ENCODE peak calls at places on chromosomes 5 and 9, in ten cellular contexts. One of them, this sample, is unnamed.

GRCh38 chr5:159849437-159850191 is 66.7 kb upstream of the ADRA1B start:
- DNase-seq in AG10803: peak; percentile 86
- DNase-seq in lung: no peak
- DNase-seq in WERI-Rb-1: no peak
- DNase-seq in RWPE1: peak; percentile 58
- DNase-seq in tibial nerve: no peak
- DNase-seq in fibroblast of the aortic adventitia: peak; percentile 79
- DNase-seq in uterus: peak; percentile 37
- DNase-seq in right atrium auricular region: no peak
- DNase-seq in GM20000: no peak
- DNase-seq in this sample: no peak

GRCh38 chr5:170623576-170624181 is 119.9 kb downstream of the KCNIP1 start:
- DNase-seq in AG10803: peak; percentile 61
- DNase-seq in lung: no peak
- DNase-seq in WERI-Rb-1: peak; percentile 52
- DNase-seq in RWPE1: peak; percentile 45
- DNase-seq in tibial nerve: no peak
- DNase-seq in fibroblast of the aortic adventitia: peak; percentile 42
- DNase-seq in uterus: no peak
- DNase-seq in right atrium auricular region: no peak
- DNase-seq in GM20000: no peak
- DNase-seq in this sample: no peak

GRCh38 chr5:149702953-149703646 is 27.0 kb upstream of the PPARGC1B start:
- DNase-seq in AG10803: no peak
- DNase-seq in lung: peak; percentile 19
- DNase-seq in WERI-Rb-1: no peak
- DNase-seq in RWPE1: no peak
- DNase-seq in tibial nerve: no peak
- DNase-seq in fibroblast of the aortic adventitia: no peak
- DNase-seq in uterus: no peak
- DNase-seq in right atrium auricular region: peak; percentile 32
- DNase-seq in GM20000: no peak
- DNase-seq in this sample: no peak

GRCh38 chr5:133814152-133814551 is 154.3 kb downstream of the C5orf15 start:
- DNase-seq in AG10803: no peak
- DNase-seq in lung: no peak
- DNase-seq in WERI-Rb-1: no peak
- DNase-seq in RWPE1: peak; percentile 22
- DNase-seq in tibial nerve: no peak
- DNase-seq in fibroblast of the aortic adventitia: peak; percentile 41
- DNase-seq in uterus: no peak
- DNase-seq in right atrium auricular region: no peak
- DNase-seq in GM20000: no peak
- DNase-seq in this sample: no peak

GRCh38 chr9:95175523-95175922 is 142.0 kb downstream of the FANCC start:
- DNase-seq in AG10803: no peak
- DNase-seq in lung: no peak
- DNase-seq in WERI-Rb-1: peak; percentile 26
- DNase-seq in RWPE1: no peak
- DNase-seq in tibial nerve: no peak
- DNase-seq in fibroblast of the aortic adventitia: no peak
- DNase-seq in uterus: no peak
- DNase-seq in right atrium auricular region: no peak
- DNase-seq in GM20000: no peak
- DNase-seq in this sample: no peak

GRCh38 chr5:111131356-111131755 is 39.2 kb downstream of the WDR36 start:
- DNase-seq in AG10803: no peak
- DNase-seq in lung: no peak
- DNase-seq in WERI-Rb-1: no peak
- DNase-seq in RWPE1: no peak
- DNase-seq in tibial nerve: no peak
- DNase-seq in fibroblast of the aortic adventitia: no peak
- DNase-seq in uterus: no peak
- DNase-seq in right atrium auricular region: no peak
- DNase-seq in GM20000: no peak
- DNase-seq in this sample: no peak

GRCh38 chr5:150431048-150431447 is 18.3 kb upstream of the CD74 start:
- DNase-seq in AG10803: no peak
- DNase-seq in lung: no peak
- DNase-seq in WERI-Rb-1: no peak
- DNase-seq in RWPE1: no peak
- DNase-seq in tibial nerve: no peak
- DNase-seq in fibroblast of the aortic adventitia: no peak
- DNase-seq in uterus: no peak
- DNase-seq in right atrium auricular region: no peak
- DNase-seq in GM20000: no peak
- DNase-seq in this sample: no peak

GRCh38 chr9:97770808-97771372 is 73.8 kb upstream of the XPA start:
- DNase-seq in AG10803: no peak
- DNase-seq in lung: no peak
- DNase-seq in WERI-Rb-1: no peak
- DNase-seq in RWPE1: no peak
- DNase-seq in tibial nerve: no peak
- DNase-seq in fibroblast of the aortic adventitia: no peak
- DNase-seq in uterus: no peak
- DNase-seq in right atrium auricular region: no peak
- DNase-seq in GM20000: no peak
- DNase-seq in this sample: no peak

GRCh38 chr5:16313761-16314160 is 134.2 kb upstream of the MARCHF11 start:
- DNase-seq in AG10803: no peak
- DNase-seq in lung: no peak
- DNase-seq in WERI-Rb-1: no peak
- DNase-seq in RWPE1: no peak
- DNase-seq in tibial nerve: no peak
- DNase-seq in fibroblast of the aortic adventitia: no peak
- DNase-seq in uterus: no peak
- DNase-seq in right atrium auricular region: no peak
- DNase-seq in GM20000: no peak
- DNase-seq in this sample: no peak

GRCh38 chr5:172490739-172491461 is 36.6 kb upstream of the SH3PXD2B start:
- DNase-seq in AG10803: no peak
- DNase-seq in lung: no peak
- DNase-seq in WERI-Rb-1: no peak
- DNase-seq in RWPE1: peak; percentile 71
- DNase-seq in tibial nerve: no peak
- DNase-seq in fibroblast of the aortic adventitia: no peak
- DNase-seq in uterus: no peak
- DNase-seq in right atrium auricular region: no peak
- DNase-seq in GM20000: no peak
- DNase-seq in this sample: peak; percentile 40

GRCh38 chr5:5398046-5398445 is 24.4 kb upstream of the ICE1 start:
- DNase-seq in AG10803: no peak
- DNase-seq in lung: no peak
- DNase-seq in WERI-Rb-1: no peak
- DNase-seq in RWPE1: no peak
- DNase-seq in tibial nerve: no peak
- DNase-seq in fibroblast of the aortic adventitia: no peak
- DNase-seq in uterus: no peak
- DNase-seq in right atrium auricular region: no peak
- DNase-seq in GM20000: no peak
- DNase-seq in this sample: no peak

GRCh38 chr9:132168347-132168746 is 6.5 kb downstream of the NTNG2 start:
- DNase-seq in AG10803: no peak
- DNase-seq in lung: no peak
- DNase-seq in WERI-Rb-1: no peak
- DNase-seq in RWPE1: no peak
- DNase-seq in tibial nerve: no peak
- DNase-seq in fibroblast of the aortic adventitia: no peak
- DNase-seq in uterus: no peak
- DNase-seq in right atrium auricular region: peak; percentile 72
- DNase-seq in GM20000: no peak
- DNase-seq in this sample: no peak

GRCh38 chr9:132167192-132167591 is 5.3 kb downstream of the NTNG2 start:
- DNase-seq in AG10803: no peak
- DNase-seq in lung: no peak
- DNase-seq in WERI-Rb-1: peak; percentile 86
- DNase-seq in RWPE1: no peak
- DNase-seq in tibial nerve: no peak
- DNase-seq in fibroblast of the aortic adventitia: no peak
- DNase-seq in uterus: no peak
- DNase-seq in right atrium auricular region: no peak
- DNase-seq in GM20000: no peak
- DNase-seq in this sample: no peak

GRCh38 chr9:132164604-132165362 is 2.9 kb downstream of the NTNG2 start:
- DNase-seq in AG10803: peak; percentile 55
- DNase-seq in lung: peak; percentile 39
- DNase-seq in WERI-Rb-1: no peak
- DNase-seq in RWPE1: no peak
- DNase-seq in tibial nerve: no peak
- DNase-seq in fibroblast of the aortic adventitia: peak; percentile 78
- DNase-seq in uterus: peak; percentile 36
- DNase-seq in right atrium auricular region: peak; percentile 81
- DNase-seq in GM20000: no peak
- DNase-seq in this sample: no peak

GRCh38 chr9:132168851-132169250 is 7.0 kb downstream of the NTNG2 start:
- DNase-seq in AG10803: no peak
- DNase-seq in lung: no peak
- DNase-seq in WERI-Rb-1: no peak
- DNase-seq in RWPE1: no peak
- DNase-seq in tibial nerve: no peak
- DNase-seq in fibroblast of the aortic adventitia: no peak
- DNase-seq in uterus: no peak
- DNase-seq in right atrium auricular region: no peak
- DNase-seq in GM20000: no peak
- DNase-seq in this sample: no peak

DNA sequence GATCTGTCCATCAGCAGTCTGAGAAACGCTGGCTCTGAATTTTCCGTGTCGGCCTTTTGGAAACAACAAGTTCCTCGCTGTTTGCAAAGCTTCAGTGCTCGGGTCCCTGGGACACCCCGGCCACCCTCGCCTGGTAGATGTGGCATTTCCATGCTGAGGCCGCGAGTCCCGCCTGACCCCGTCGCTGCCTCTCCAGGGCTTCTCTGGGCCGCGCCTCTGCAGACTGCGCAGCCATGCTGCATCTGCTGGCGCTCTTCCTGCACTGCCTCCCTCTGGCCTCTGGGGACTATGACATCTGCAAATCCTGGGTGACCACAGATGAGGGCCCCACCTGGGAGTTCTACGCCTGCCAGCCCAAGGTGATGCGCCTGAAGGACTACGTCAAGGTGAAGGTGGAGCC is 4.7 kb downstream of the NTNG2 start:
- DNase-seq in AG10803: no peak
- DNase-seq in lung: no peak
- DNase-seq in WERI-Rb-1: peak; percentile 86
- DNase-seq in RWPE1: no peak
- DNase-seq in tibial nerve: no peak
- DNase-seq in fibroblast of the aortic adventitia: no peak
- DNase-seq in uterus: no peak
- DNase-seq in right atrium auricular region: no peak
- DNase-seq in GM20000: no peak
- DNase-seq in this sample: no peak
- TF ChIP-seq CTCF in AG10803: no peak
- TF ChIP-seq CTCF in lung: no peak
- TF ChIP-seq CTCF in WERI-Rb-1: peak; percentile 88
- TF ChIP-seq CTCF in RWPE1: no peak
- TF ChIP-seq CTCF in tibial nerve: no peak
- TF ChIP-seq CTCF in fibroblast of the aortic adventitia: no peak
- TF ChIP-seq CTCF in uterus: no peak
- TF ChIP-seq CTCF in right atrium auricular region: no peak
- TF ChIP-seq CTCF in GM20000: no peak
- TF ChIP-seq CTCF in this sample: no peak

GRCh38 chr5:161851691-161852299 is 3.9 kb downstream of the GABRA1 start:
- DNase-seq in AG10803: no peak
- DNase-seq in lung: no peak
- DNase-seq in WERI-Rb-1: no peak
- DNase-seq in RWPE1: peak; percentile 13
- DNase-seq in tibial nerve: no peak
- DNase-seq in fibroblast of the aortic adventitia: peak; percentile 1
- DNase-seq in uterus: no peak
- DNase-seq in right atrium auricular region: no peak
- DNase-seq in GM20000: no peak
- DNase-seq in this sample: no peak
- TF ChIP-seq CTCF in AG10803: no peak
- TF ChIP-seq CTCF in lung: no peak
- TF ChIP-seq CTCF in WERI-Rb-1: no peak
- TF ChIP-seq CTCF in RWPE1: peak; percentile 62
- TF ChIP-seq CTCF in tibial nerve: no peak
- TF ChIP-seq CTCF in fibroblast of the aortic adventitia: no peak
- TF ChIP-seq CTCF in uterus: no peak
- TF ChIP-seq CTCF in right atrium auricular region: no peak
- TF ChIP-seq CTCF in GM20000: no peak
- TF ChIP-seq CTCF in this sample: no peak

GRCh38 chr9:133429216-133429613 is 7.0 kb downstream of the ADAMTS13 start:
- DNase-seq in AG10803: no peak
- DNase-seq in lung: no peak
- DNase-seq in WERI-Rb-1: no peak
- DNase-seq in RWPE1: no peak
- DNase-seq in tibial nerve: no peak
- DNase-seq in fibroblast of the aortic adventitia: no peak
- DNase-seq in uterus: no peak
- DNase-seq in right atrium auricular region: no peak
- DNase-seq in GM20000: peak; percentile 66
- DNase-seq in this sample: no peak

GRCh38 chr9:133427658-133428348 is 5.6 kb downstream of the ADAMTS13 start:
- DNase-seq in AG10803: no peak
- DNase-seq in lung: no peak
- DNase-seq in WERI-Rb-1: no peak
- DNase-seq in RWPE1: no peak
- DNase-seq in tibial nerve: no peak
- DNase-seq in fibroblast of the aortic adventitia: no peak
- DNase-seq in uterus: no peak
- DNase-seq in right atrium auricular region: no peak
- DNase-seq in GM20000: no peak
- DNase-seq in this sample: no peak

GRCh38 chr9:133430244-133430643 is 8.1 kb downstream of the ADAMTS13 start:
- DNase-seq in AG10803: no peak
- DNase-seq in lung: no peak
- DNase-seq in WERI-Rb-1: no peak
- DNase-seq in RWPE1: no peak
- DNase-seq in tibial nerve: no peak
- DNase-seq in fibroblast of the aortic adventitia: no peak
- DNase-seq in uterus: no peak
- DNase-seq in right atrium auricular region: no peak
- DNase-seq in GM20000: peak; percentile 24
- DNase-seq in this sample: no peak

GRCh38 chr9:133428579-133429215 is 6.5 kb downstream of the ADAMTS13 start:
- DNase-seq in AG10803: no peak
- DNase-seq in lung: no peak
- DNase-seq in WERI-Rb-1: peak; percentile 50
- DNase-seq in RWPE1: peak; percentile 57
- DNase-seq in tibial nerve: no peak
- DNase-seq in fibroblast of the aortic adventitia: no peak
- DNase-seq in uterus: no peak
- DNase-seq in right atrium auricular region: no peak
- DNase-seq in GM20000: peak; percentile 88
- DNase-seq in this sample: no peak

GRCh38 chr9:133429641-133430161 is 7.5 kb downstream of the ADAMTS13 start:
- DNase-seq in AG10803: no peak
- DNase-seq in lung: no peak
- DNase-seq in WERI-Rb-1: peak; percentile 48
- DNase-seq in RWPE1: peak; percentile 67
- DNase-seq in tibial nerve: no peak
- DNase-seq in fibroblast of the aortic adventitia: no peak
- DNase-seq in uterus: no peak
- DNase-seq in right atrium auricular region: no peak
- DNase-seq in GM20000: peak; percentile 85
- DNase-seq in this sample: no peak
- TF ChIP-seq CTCF in AG10803: peak; percentile 29
- TF ChIP-seq CTCF in lung: no peak
- TF ChIP-seq CTCF in WERI-Rb-1: peak; percentile 33
- TF ChIP-seq CTCF in RWPE1: peak; percentile 64
- TF ChIP-seq CTCF in tibial nerve: no peak
- TF ChIP-seq CTCF in fibroblast of the aortic adventitia: peak; percentile 29
- TF ChIP-seq CTCF in uterus: no peak
- TF ChIP-seq CTCF in right atrium auricular region: no peak
- TF ChIP-seq CTCF in GM20000: no peak
- TF ChIP-seq CTCF in this sample: no peak

GRCh38 chr5:69364414-69364813 is 4.9 kb downstream of the AK6 start:
- DNase-seq in AG10803: peak; percentile 9
- DNase-seq in lung: no peak
- DNase-seq in WERI-Rb-1: no peak
- DNase-seq in RWPE1: no peak
- DNase-seq in tibial nerve: no peak
- DNase-seq in fibroblast of the aortic adventitia: peak; percentile 10
- DNase-seq in uterus: no peak
- DNase-seq in right atrium auricular region: no peak
- DNase-seq in GM20000: peak; percentile 25
- DNase-seq in this sample: no peak
- TF ChIP-seq CTCF in AG10803: peak; percentile 42
- TF ChIP-seq CTCF in lung: no peak
- TF ChIP-seq CTCF in WERI-Rb-1: peak; percentile 43
- TF ChIP-seq CTCF in RWPE1: peak; percentile 47
- TF ChIP-seq CTCF in tibial nerve: no peak
- TF ChIP-seq CTCF in fibroblast of the aortic adventitia: peak; percentile 48
- TF ChIP-seq CTCF in uterus: no peak
- TF ChIP-seq CTCF in right atrium auricular region: no peak
- TF ChIP-seq CTCF in GM20000: no peak
- TF ChIP-seq CTCF in this sample: no peak